ENCODE peak calls at places on chromosomes 4 and X, in seven cellular contexts. E is A549, U is testis, H is heart right ventricle, Z is body of pancreas, F is GM12878, R is psoas muscle. B is an unnamed sample.

GRCh38 chrX:22366166-22366702 is 93.5 kb downstream of the CBLL2 start:
- DNase-seq in U (no peak), H (no peak), Z (no peak), R (no peak), F (no peak), E (no peak), B (no peak)

GRCh38 chrX:41824551-41824950 is 98.8 kb downstream of the CASK start:
- DNase-seq in R (no peak), Z (no peak), F (no peak), H (peak; percentile 2), E (peak; percentile 27), U (no peak), B (peak; percentile 42)

GRCh38 chr4:113086172-113086695 is 36.8 kb downstream of the ANK2 start:
- DNase-seq in U (no peak), R (no peak), H (no peak), F (no peak), E (no peak), Z (no peak), B (no peak)

GRCh38 chr4:169263791-169264392 is 6.9 kb downstream of the SH3RF1 start:
- DNase-seq in U (no peak), R (no peak), H (peak; percentile 73), E (no peak), Z (peak; percentile 33), F (no peak), B (no peak)

GRCh38 chr4:814312-814850 is 11.5 kb downstream of the CPLX1 start:
- DNase-seq in F (no peak), E (no peak), U (no peak), Z (no peak), H (no peak), R (peak; percentile 22), B (no peak)

GRCh38 chr4:155666701-155667537 is at the start of gene GUCY1A1:
- DNase-seq in H (peak; percentile 62), U (peak; percentile 31), Z (peak; percentile 56), R (peak; percentile 64), E (no peak), F (no peak), B (no peak)

GRCh38 chr4:164136181-164136616 is 617.7 kb upstream of the SMIM31 start:
- DNase-seq in Z (no peak), R (no peak), U (no peak), H (no peak), F (no peak), E (no peak), B (peak; percentile 29)

GRCh38 chr4:76811604-76812412 is 86.1 kb downstream of the SOWAHB start:
- DNase-seq in U (no peak), E (no peak), F (no peak), R (peak; percentile 60), H (peak; percentile 68), Z (no peak), B (peak; percentile 69)

GRCh38 chr4:19386786-19387185 is 864.9 kb upstream of the SLIT2 start:
- DNase-seq in F (no peak), Z (no peak), E (no peak), R (no peak), H (no peak), U (no peak), B (no peak)

GRCh38 chrX:147602297-147602696 is 309.4 kb upstream of the FMR1 start:
- DNase-seq in U (peak; percentile 19), E (peak; percentile 1), F (no peak), H (no peak), R (no peak), Z (no peak), B (no peak)

GRCh38 chr4:4677825-4678522 is 136.1 kb upstream of the STX18 start:
- DNase-seq in U (peak; percentile 30), Z (no peak), R (no peak), F (no peak), H (peak; percentile 5), E (peak; percentile 14), B (peak; percentile 45)

GRCh38 chr4:83569967-83570366 is 34.1 kb downstream of the GPAT3 start:
- DNase-seq in E (no peak), H (no peak), U (no peak), F (no peak), R (no peak), Z (no peak), B (no peak)

GRCh38 chrX:39309721-39310152 is 508.5 kb downstream of the MID1IP1 start:
- DNase-seq in H (peak; percentile 52), R (no peak), E (peak; percentile 1), F (no peak), U (no peak), Z (no peak), B (peak; percentile 57)

GRCh38 chr4:87559090-87559837 is 30.1 kb upstream of the SPARCL1 start:
- DNase-seq in Z (no peak), H (no peak), R (no peak), F (peak; percentile 50), E (no peak), U (peak; percentile 25), B (no peak)

GRCh38 chrX:39725928-39726619 is 371.7 kb downstream of the BCOR start:
- DNase-seq in E (no peak), U (no peak), H (no peak), F (no peak), Z (no peak), R (no peak), B (peak; percentile 51)

GRCh38 chrX:134718329-134719317 is 60.4 kb upstream of the PLAC1 start:
- DNase-seq in Z (peak; percentile 19), U (no peak), F (peak; percentile 25), H (peak; percentile 14), R (peak; percentile 48), E (peak; percentile 95), B (peak; percentile 60)

GRCh38 chr4:30840571-30840970 is 120.4 kb downstream of the PCDH7 start:
- DNase-seq in F (no peak), R (no peak), Z (no peak), H (no peak), E (no peak), U (no peak), B (no peak)

GRCh38 chr4:149933883-149934282 is 118.2 kb upstream of the IQCM start:
- DNase-seq in R (no peak), H (peak; percentile 6), U (peak; percentile 40), F (no peak), Z (no peak), E (no peak), B (no peak)

GRCh38 chrX:10574663-10575062 is 45.7 kb downstream of the MID1 start:
- DNase-seq in F (no peak), E (no peak), R (no peak), Z (no peak), H (no peak), U (no peak), B (no peak)

GRCh38 chr4:80963051-80963450 is 67.5 kb upstream of the BMP3 start:
- DNase-seq in R (no peak), U (no peak), F (no peak), H (no peak), Z (no peak), E (peak; percentile 6), B (peak; percentile 5)

GRCh38 chr4:183321079-183321478 is 1.0 kb upstream of the CLDN22 start:
- DNase-seq in Z (no peak), U (no peak), R (no peak), E (no peak), F (no peak), H (no peak), B (no peak)

GRCh38 chrX:153499258-153499657 is 4.5 kb downstream of the BGN start:
- DNase-seq in Z (no peak), H (no peak), F (no peak), E (no peak), U (no peak), R (no peak), B (no peak)

GRCh38 chr4:144647095-144647959 is 1.4 kb downstream of the HHIP start:
- DNase-seq in F (no peak), H (no peak), E (no peak), Z (no peak), U (peak; percentile 43), R (no peak), B (peak; percentile 49)

GRCh38 chr4:87092389-87093141 is 127.9 kb downstream of the KLHL8 start:
- DNase-seq in Z (peak; percentile 67), R (peak; percentile 83), U (no peak), E (peak; percentile 74), F (no peak), H (peak; percentile 70), B (peak; percentile 81)

GRCh38 chr4:159417006-159417405 is 314.1 kb downstream of the RAPGEF2 start:
- DNase-seq in H (no peak), U (no peak), E (no peak), F (no peak), R (no peak), Z (no peak), B (no peak)
- H3K27ac ChIP-seq in H (no peak overlapping the region), U (no peak overlapping the region), E (no peak overlapping the region), F (no peak overlapping the region), R (no peak overlapping the region), Z (no peak overlapping the region), B (no peak overlapping the region)

GRCh38 chr4:22463179-22463578 is 52.7 kb downstream of the ADGRA3 start:
- DNase-seq in U (no peak), E (no peak), H (no peak), Z (no peak), R (no peak), F (no peak), B (no peak)
- TF ChIP-seq CTCF in U (no peak), E (no peak), H (no peak), Z (peak; percentile 8), R (no peak), F (no peak), B (no peak)

DNA sequence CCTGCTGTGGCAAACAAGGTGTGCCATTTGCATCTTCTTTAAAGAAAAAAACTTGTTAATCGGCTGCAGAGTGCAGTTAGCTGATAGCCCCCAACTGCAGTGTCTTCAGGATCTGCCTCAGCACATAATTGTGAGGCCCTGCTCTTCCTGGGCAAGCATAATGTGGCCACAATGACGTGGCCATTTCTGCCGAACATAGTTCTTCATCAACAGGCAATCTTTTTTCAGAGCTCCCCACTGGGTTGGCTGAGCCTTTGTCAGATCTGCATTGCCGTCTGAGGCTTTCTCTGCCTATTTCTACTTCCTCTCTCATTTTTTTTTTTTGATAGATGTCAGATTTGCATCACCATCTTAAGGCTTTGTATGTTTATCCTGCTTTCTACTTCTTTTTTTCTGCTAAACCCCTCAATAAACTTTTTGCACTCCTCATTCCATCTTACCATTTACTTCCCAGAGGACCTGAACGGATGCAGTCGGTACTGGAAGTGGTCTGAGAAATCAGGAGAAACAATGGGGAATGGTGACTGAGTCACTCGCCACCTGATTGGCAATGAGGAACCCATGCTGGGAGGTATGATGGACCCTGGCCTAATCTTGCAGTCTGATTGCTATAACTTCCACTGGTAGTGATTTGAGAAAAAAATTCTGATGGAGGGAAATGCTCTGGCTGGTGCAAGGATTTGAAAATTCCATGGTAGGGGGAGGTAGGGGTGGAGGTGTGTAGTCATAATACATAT is 21.2 kb upstream of the TAB3 start:
- DNase-seq in U (no peak), H (no peak), E (no peak), F (no peak), R (no peak), Z (no peak), B (peak; percentile 24)
- H3K27ac ChIP-seq in U (no peak overlapping the region), H (no peak overlapping the region), E (no peak overlapping the region), F (no peak overlapping the region), R (no peak overlapping the region), Z (no peak overlapping the region), B (no peak overlapping the region)

DNA sequence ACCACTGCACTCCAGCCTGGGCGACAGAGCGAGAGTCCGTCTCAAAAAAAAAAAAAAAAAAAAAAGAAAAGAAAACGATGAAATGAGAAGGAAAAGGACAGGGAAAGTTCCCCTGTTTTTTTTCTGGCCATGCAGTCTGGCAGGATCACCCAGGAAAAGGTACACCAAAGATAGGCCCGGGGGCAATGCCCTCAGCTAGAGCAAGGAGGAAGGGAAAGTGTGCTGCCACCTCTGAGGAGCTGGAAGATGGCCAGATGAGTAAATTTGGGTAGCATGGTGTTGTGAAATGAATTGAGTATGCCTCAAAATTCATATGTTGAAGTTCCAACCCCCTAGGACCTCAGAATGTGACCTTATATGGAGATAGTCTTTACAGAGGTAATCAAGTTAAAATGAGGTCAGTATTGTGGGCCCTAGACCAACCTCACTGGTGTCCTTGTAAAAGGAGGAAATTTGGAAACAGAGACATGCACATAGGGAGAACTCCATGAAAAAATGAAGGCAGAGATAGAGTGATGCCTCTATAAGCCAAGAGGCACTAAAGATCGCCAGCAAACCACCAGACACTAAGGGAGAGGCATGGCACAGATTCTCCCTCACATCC is 28.9 kb downstream of the MAOB start:
- DNase-seq in Z (no peak), F (no peak), U (no peak), R (no peak), H (no peak), E (no peak), B (no peak)
- TF ChIP-seq CTCF in Z (no peak), F (no peak), U (no peak), R (no peak), H (no peak), E (no peak), B (no peak)